ENCODE peak calls at places on chromosome X, in four cellular contexts. R is cardiac fibroblast; G is heart right ventricle; W is CD8-positive, alpha-beta T cell. T is an unnamed sample.

GRCh38 chrX:27966955-27967354 is 14.3 kb downstream of the DCAF8L1 start:
- DNase-seq in R (peak), G (no peak), W (no peak), T (no peak)

GRCh38 chrX:117305168-117305766 is 811.3 kb downstream of the KLHL13 start:
- DNase-seq in R (no peak), G (no peak), W (no peak), T (no peak)

GRCh38 chrX:75655627-75656026 is 129.4 kb downstream of the MAGEE2 start:
- DNase-seq in R (no peak), G (no peak), W (no peak), T (no peak)

GRCh38 chrX:101206471-101206870 is 13.1 kb upstream of the DRP2 start:
- DNase-seq in R (peak), G (no peak), W (no peak), T (no peak)

GRCh38 chrX:120464409-120464808 is 4.7 kb downstream of the LAMP2 start:
- DNase-seq in R (no peak), G (no peak), W (no peak), T (no peak)

GRCh38 chrX:81377329-81377728 is 175.4 kb downstream of the SH3BGRL start:
- DNase-seq in R (peak), G (no peak), W (no peak), T (peak)

GRCh38 chrX:85493821-85494220 is 114.4 kb upstream of the POF1B start:
- DNase-seq in R (no peak), G (no peak), W (no peak), T (no peak)

GRCh38 chrX:132470830-132471229 is 18.0 kb downstream of the MBNL3 start:
- DNase-seq in R (no peak), G (no peak), W (no peak), T (no peak)

GRCh38 chrX:130741584-130741983 is 161.4 kb downstream of the ENOX2 start:
- DNase-seq in R (no peak), G (no peak), W (no peak), T (no peak)

GRCh38 chrX:68261060-68261672 is 172.1 kb downstream of the OPHN1 start:
- DNase-seq in R (peak), G (no peak), W (no peak), T (no peak)

GRCh38 chrX:108439961-108440696 is 491 bp downstream of the COL4A5 start:
- DNase-seq in R (peak), G (peak), W (no peak), T (no peak)

GRCh38 chrX:38045697-38046096 is 39.3 kb downstream of the SYTL5 start:
- DNase-seq in R (peak), G (no peak), W (no peak), T (no peak)

GRCh38 chrX:12581546-12581945 is 209.7 kb upstream of the PRPS2 start:
- DNase-seq in R (no peak), G (no peak), W (no peak), T (no peak)

GRCh38 chrX:51860679-51861078 is 32.7 kb upstream of the MAGED1 start:
- DNase-seq in R (peak), G (no peak), W (no peak), T (no peak)

GRCh38 chrX:3348191-3348590 is 1.7 kb upstream of the MXRA5 start:
- DNase-seq in R (no peak), G (no peak), W (no peak), T (no peak)

GRCh38 chrX:43733699-43734098 is 77.6 kb downstream of the MAOA start:
- DNase-seq in R (no peak), G (no peak), W (no peak), T (no peak)

GRCh38 chrX:13015536-13016236 is 28.7 kb downstream of the FAM9C start:
- DNase-seq in R (no peak), G (no peak), W (no peak), T (no peak)

GRCh38 chrX:93538575-93538974 is 134.8 kb downstream of the NAP1L3 start:
- DNase-seq in R (peak), G (no peak), W (no peak), T (no peak)

GRCh38 chrX:15366507-15367352 is 17.5 kb downstream of the VEGFD start:
- DNase-seq in R (no peak), G (no peak), W (no peak), T (no peak)
- H3K4me3 ChIP-seq in R (no peak), G (no peak), W (no peak), T (no peak)

DNA sequence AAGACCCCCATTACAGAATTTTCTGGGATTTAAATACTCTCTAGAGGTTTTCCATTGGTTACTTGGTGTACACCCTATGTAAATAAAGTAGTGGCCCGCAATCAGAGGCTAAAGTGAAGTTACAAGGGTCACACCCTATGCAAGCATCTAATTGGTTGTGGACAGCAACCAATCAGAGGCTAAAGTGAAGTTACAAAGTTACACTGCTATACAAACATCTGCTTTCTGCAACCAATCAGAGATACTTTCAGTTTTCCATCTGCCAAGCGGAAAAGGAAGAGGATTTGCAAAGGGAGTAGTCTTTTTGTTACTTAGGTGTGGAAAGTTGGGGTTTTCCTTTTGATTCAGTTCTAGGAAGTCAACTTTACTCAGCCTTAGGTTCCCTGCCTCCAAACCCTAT is 2.0 kb upstream of the ATRX start:
- DNase-seq in R (peak), G (no peak), W (no peak), T (peak)
- H3K4me3 ChIP-seq in R (no peak), G (no peak), W (peak), T (no peak)

GRCh38 chrX:136766785-136767103 is 14.0 kb downstream of the ARHGEF6 start:
- DNase-seq in R (no peak), G (no peak), W (no peak), T (no peak)
- H3K4me3 ChIP-seq in R (peak), G (peak), W (peak), T (peak)

DNA sequence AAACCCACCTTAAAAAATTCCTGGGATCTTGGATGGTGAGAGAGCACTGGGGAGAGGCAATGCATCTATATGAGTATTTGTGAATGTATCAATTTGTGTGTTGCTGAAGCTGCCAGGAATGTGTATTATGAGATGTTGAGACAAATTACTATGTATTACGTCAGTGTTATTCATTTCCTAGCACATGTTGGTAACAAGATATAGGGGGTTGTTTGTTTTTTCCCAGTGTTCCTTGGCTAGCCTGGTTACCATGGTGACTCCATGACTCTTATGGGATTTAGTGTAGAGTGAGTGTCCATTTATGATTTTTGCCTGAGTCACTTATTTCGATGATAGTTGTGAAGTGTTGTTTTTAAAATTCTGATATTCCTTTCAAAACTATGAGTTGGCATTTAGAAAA is 65.6 kb downstream of the RAB40A start:
- DNase-seq in R (peak), G (no peak), W (no peak), T (peak)
- H3K4me3 ChIP-seq in R (no peak), G (no peak), W (no peak), T (no peak)

DNA sequence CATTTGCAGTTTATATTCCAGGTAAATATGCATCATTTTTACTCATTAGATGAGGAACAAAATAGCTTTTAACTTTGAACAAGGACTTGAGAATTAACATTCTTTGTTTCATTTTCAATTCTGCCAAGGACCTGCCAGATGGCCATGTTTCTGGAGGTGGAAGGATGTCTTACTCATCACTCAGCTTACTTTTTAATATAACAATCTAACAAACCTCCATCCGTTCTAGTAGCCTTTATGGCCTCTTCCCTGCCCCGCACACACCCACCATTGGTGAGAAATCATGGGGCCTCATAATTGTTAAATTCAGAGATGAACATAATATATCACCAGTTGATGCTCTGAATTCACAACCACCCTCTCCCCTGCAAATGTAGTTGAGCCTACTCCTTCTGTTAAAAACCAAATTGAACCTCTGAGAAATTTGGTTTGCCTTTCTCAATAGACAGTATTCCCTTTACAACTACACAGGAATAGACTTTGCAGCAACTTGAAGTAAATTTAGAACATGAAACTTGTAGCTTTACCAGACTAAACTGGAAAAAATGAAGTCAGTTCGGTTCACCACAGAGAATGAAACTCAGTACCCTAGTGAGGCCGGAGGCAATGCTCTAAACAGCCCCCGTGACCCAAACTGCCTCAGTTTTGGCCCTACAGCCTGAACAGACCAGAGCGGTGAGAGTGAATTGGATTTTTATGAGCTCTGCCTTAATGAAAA is 50.1 kb upstream of the ACSL4 start:
- DNase-seq in R (peak), G (no peak), W (no peak), T (no peak)
- H3K4me3 ChIP-seq in R (no peak), G (no peak), W (no peak), T (no peak)

DNA sequence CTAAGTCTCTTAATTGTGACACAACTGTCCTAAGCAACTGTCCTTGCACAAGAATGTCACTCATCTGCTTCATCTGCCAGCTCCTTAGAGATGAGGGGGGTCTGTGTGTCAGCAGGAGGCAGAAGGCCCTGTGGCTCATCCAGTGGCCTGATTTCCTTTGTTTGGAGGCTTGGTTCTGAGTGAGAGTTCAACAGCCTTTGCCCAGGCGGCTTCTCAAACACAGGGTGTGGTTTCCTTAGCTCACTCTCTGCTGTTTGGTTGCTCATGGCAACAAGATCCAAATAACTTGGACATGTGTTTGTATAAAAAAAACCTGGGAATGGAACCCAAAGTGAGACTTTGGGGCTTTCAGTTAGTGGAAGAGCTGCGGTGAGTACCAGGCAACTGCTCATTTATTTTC is 46.6 kb downstream of the MAP7D3 start:
- DNase-seq in R (peak), G (no peak), W (no peak), T (no peak)
- H3K4me3 ChIP-seq in R (no peak), G (peak), W (no peak), T (no peak)

GRCh38 chrX:9205599-9206223 is 171.8 kb upstream of the FAM9B start:
- DNase-seq in R (no peak), G (no peak), W (peak), T (no peak)

GRCh38 chrX:9211269-9211668 is 177.3 kb upstream of the FAM9B start:
- DNase-seq in R (no peak), G (no peak), W (no peak), T (no peak)

GRCh38 chrX:9204560-9204959 is 170.6 kb upstream of the FAM9B start:
- DNase-seq in R (peak), G (no peak), W (no peak), T (no peak)

DNA sequence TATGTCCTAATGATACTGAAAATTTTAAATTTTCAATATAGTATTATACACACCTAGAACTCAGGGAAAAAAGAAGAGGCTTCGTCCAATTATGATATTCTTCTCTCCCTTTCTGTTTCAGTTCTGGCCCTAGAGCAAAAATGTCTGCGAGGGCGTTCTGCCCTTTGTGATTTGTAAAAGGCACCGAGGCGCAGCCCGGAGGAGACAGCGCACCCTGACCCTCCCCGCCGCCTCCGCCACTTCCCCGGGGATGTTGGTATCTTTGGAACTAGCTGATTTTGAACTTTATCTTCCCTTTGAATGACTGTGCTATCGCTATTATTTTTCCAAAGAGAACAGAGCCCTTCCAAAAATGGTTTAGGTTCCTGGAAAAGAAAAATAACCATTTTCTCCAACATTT is 173.2 kb upstream of the FAM9B start:
- DNase-seq in R (peak), G (peak), W (no peak), T (no peak)
- H3K4me3 ChIP-seq in R (no peak), G (no peak), W (no peak), T (no peak)

DNA sequence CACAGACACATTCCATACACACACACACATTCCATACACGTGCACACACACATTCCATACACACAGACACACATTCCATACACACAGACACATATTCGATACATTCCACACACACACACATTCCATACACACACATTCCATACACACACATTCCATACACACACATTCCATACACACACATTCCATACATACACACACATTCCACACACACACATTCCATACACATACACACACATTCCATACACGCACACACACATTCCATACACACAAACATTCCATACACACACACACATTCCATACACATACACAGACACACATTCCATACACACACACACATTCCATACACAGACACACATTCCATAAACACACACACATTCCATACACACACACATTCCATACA is 13.7 kb downstream of the LINC00632 start:
- DNase-seq in R (no peak), G (no peak), W (no peak), T (no peak)
- H3K4me3 ChIP-seq in R (no peak), G (no peak), W (no peak), T (no peak)

GRCh38 chrX:118631586-118631985 is 95.8 kb upstream of the IL13RA1 start:
- DNase-seq in R (no peak), G (no peak), W (no peak), T (no peak)
- H3K4me3 ChIP-seq in R (no peak), G (no peak), W (no peak), T (no peak)

GRCh38 chrX:40148439-40149285 is 50.9 kb upstream of the BCOR start:
- DNase-seq in R (no peak), G (no peak), W (no peak), T (no peak)
- H3K4me3 ChIP-seq in R (no peak), G (no peak), W (no peak), T (no peak)